ENCODE peak calls at places on chromosomes 16 and 17, in four cellular contexts. A is HEK293T, K is left cardiac atrium, V is NCI-H1105. C is an unnamed sample.

GRCh38 chr17:31830971-31831755 is 27.9 kb downstream of the COPRS start:
- DNase-seq in A (no peak), K (no peak), V (no peak), C (peak)

GRCh38 chr17:50099003-50099402 is 3.9 kb downstream of the PDK2 start:
- DNase-seq in A (no peak), K (no peak), V (no peak), C (no peak)

GRCh38 chr16:84443166-84443802 is 61.2 kb downstream of the MEAK7 start:
- DNase-seq in A (no peak), K (no peak), V (no peak), C (no peak)

GRCh38 chr17:46841561-46842379 is 9.6 kb upstream of the WNT9B start:
- DNase-seq in A (peak), K (peak), V (no peak), C (no peak)

GRCh38 chr16:81779540-81780320 is 639 bp downstream of the PLCG2 start:
- DNase-seq in A (no peak), K (peak), V (no peak), C (peak)

GRCh38 chr17:61314368-61315078 is 85.1 kb upstream of the TBX2 start:
- DNase-seq in A (no peak), K (peak), V (peak), C (no peak)

GRCh38 chr17:81898029-81898866 is 3.8 kb upstream of the NPB start:
- DNase-seq in A (no peak), K (no peak), V (no peak), C (no peak)

GRCh38 chr16:85200471-85201278 is 88.4 kb upstream of the CIBAR2 start:
- DNase-seq in A (no peak), K (no peak), V (no peak), C (no peak)

GRCh38 chr17:29369831-29370735 is 20.1 kb upstream of the TAOK1 start:
- DNase-seq in A (peak), K (peak), V (peak), C (peak)

GRCh38 chr16:24504467-24505345 is 34.7 kb upstream of the RBBP6 start:
- DNase-seq in A (peak), K (peak), V (peak), C (peak)

GRCh38 chr16:19694989-19695388 is 23.0 kb downstream of the KNOP1 start:
- DNase-seq in A (no peak), K (no peak), V (no peak), C (no peak)